ENCODE peak calls at places on chromosomes 3 and 15, in six cellular contexts. O is activated T-cell treated with anti-CD3 and anti-CD28 coated beads, Interleukin-2, amount 50 U/mL, for 1 hour; U is ovary; A is tibial nerve; R is T follicular helper cell; Q is stimulated activated CD8-positive, alpha-beta memory T cell treated with anti-CD3 and anti-CD28 coated beads, Interleukin-7, amount 100 ng/mL, for 1 hour. T is an unnamed sample.

GRCh38 chr3:43559961-43560360 is 61.9 kb downstream of the ANO10 start:
- DNase-seq in Q (no peak), R (no peak), O (no peak), A (no peak), U (no peak), T (no peak)

GRCh38 chr3:149555941-149556340 is 81.4 kb downstream of the TM4SF4 start:
- DNase-seq in A (no peak), O (no peak), Q (no peak), U (no peak), R (no peak), T (peak; percentile 55)

GRCh38 chr15:25740438-25741252 is 122.5 kb downstream of the ATP10A start:
- DNase-seq in R (no peak), A (no peak), U (no peak), O (no peak), Q (no peak), T (no peak)

GRCh38 chr3:135982404-135982761 is 16.9 kb downstream of the PPP2R3A start:
- DNase-seq in R (no peak), O (no peak), U (no peak), A (no peak), Q (no peak), T (peak; percentile 54)

GRCh38 chr3:125039041-125039896 is 16.5 kb downstream of the HEG1 start:
- DNase-seq in R (no peak), Q (no peak), O (no peak), U (no peak), A (no peak), T (no peak)

GRCh38 chr3:109643590-109643989 is 306.2 kb upstream of the DPPA4 start:
- DNase-seq in R (no peak), A (no peak), Q (no peak), O (no peak), U (no peak), T (peak; percentile 40)

GRCh38 chr3:18351823-18352744 is 73.1 kb downstream of the SATB1 start:
- DNase-seq in R (no peak), O (no peak), U (no peak), Q (no peak), A (no peak), T (no peak)

GRCh38 chr3:190183121-190183520 is 62.4 kb upstream of the P3H2 start:
- DNase-seq in U (no peak), O (no peak), Q (no peak), A (no peak), R (no peak), T (peak; percentile 92)

GRCh38 chr15:95017950-95018349 is 786.6 kb downstream of the MCTP2 start:
- DNase-seq in Q (no peak), A (peak; percentile 31), U (peak; percentile 37), O (no peak), R (no peak), T (no peak)

GRCh38 chr3:141940204-141940776 is 63.8 kb downstream of the ATP1B3 start:
- DNase-seq in R (no peak), A (no peak), U (no peak), Q (no peak), O (no peak), T (peak; percentile 90)

GRCh38 chr15:68431792-68432401 is at the start of gene ITGA11:
- DNase-seq in U (peak; percentile 61), A (peak; percentile 53), Q (no peak), O (no peak), R (no peak), T (peak; percentile 30)

GRCh38 chr3:119338749-119339148 is 44.6 kb downstream of the ARHGAP31 start:
- DNase-seq in A (no peak), Q (no peak), R (no peak), U (no peak), O (no peak), T (no peak)

GRCh38 chr3:171842864-171843511 is at the start of gene TMEM212:
- DNase-seq in R (no peak), O (no peak), Q (no peak), U (no peak), A (no peak), T (no peak)

GRCh38 chr3:191774485-191774884 is 313.5 kb downstream of the PYDC2 start:
- DNase-seq in O (no peak), A (no peak), R (no peak), U (no peak), Q (no peak), T (peak; percentile 3)

GRCh38 chr3:147649475-147649874 is 240.3 kb downstream of the ZIC1 start:
- DNase-seq in A (no peak), R (no peak), O (no peak), Q (no peak), U (no peak), T (no peak)

GRCh38 chr3:10411598-10412332 is 90.9 kb upstream of the SEC13 start:
- DNase-seq in O (no peak), Q (no peak), R (no peak), U (no peak), A (no peak), T (no peak)

GRCh38 chr15:100966997-100967396 is 47.8 kb downstream of the LRRK1 start:
- DNase-seq in R (no peak), O (no peak), U (no peak), A (no peak), Q (no peak), T (no peak)

GRCh38 chr3:156818890-156819289 is 7.3 kb upstream of the LEKR1 start:
- DNase-seq in O (no peak), U (no peak), A (no peak), R (no peak), Q (no peak), T (peak; percentile 82)

GRCh38 chr3:146882206-146882605 is 277.1 kb upstream of the PLSCR5 start:
- DNase-seq in A (no peak), U (no peak), O (no peak), R (no peak), Q (no peak), T (no peak)

GRCh38 chr15:67084561-67084960 is 19.2 kb downstream of the SMAD3 start:
- DNase-seq in R (no peak), O (no peak), Q (no peak), A (no peak), U (no peak), T (no peak)

GRCh38 chr3:139450155-139450554 is 26.2 kb downstream of the RBP2 start:
- DNase-seq in Q (no peak), O (no peak), R (no peak), A (no peak), U (no peak), T (no peak)

GRCh38 chr3:156619376-156619775 is 55.0 kb upstream of the TIPARP start:
- DNase-seq in O (no peak), R (no peak), Q (no peak), U (no peak), A (no peak), T (no peak)

GRCh38 chr3:188178293-188178950 is 24.5 kb downstream of the LPP start:
- DNase-seq in Q (no peak), U (no peak), O (no peak), R (no peak), A (no peak), T (no peak)

GRCh38 chr3:43366466-43366865 is 80.1 kb downstream of the SNRK start:
- DNase-seq in O (no peak), R (no peak), A (no peak), Q (no peak), U (no peak), T (peak; percentile 34)

GRCh38 chr3:175107231-175107630 is 248.1 kb downstream of the NAALADL2 start:
- DNase-seq in O (no peak), A (no peak), R (no peak), U (no peak), Q (no peak), T (no peak)

GRCh38 chr3:8223766-8224165 is 277.9 kb upstream of the LMCD1 start:
- DNase-seq in O (no peak), A (no peak), Q (no peak), R (no peak), U (no peak), T (peak; percentile 48)

GRCh38 chr15:33913459-33913858 is 54.8 kb upstream of the CHRM5 start:
- DNase-seq in U (no peak), O (no peak), Q (no peak), R (no peak), A (no peak), T (no peak)

GRCh38 chr15:98668566-98669308 is 20.4 kb downstream of the IGF1R start:
- DNase-seq in O (peak; percentile 34), Q (no peak), R (peak; percentile 3), U (no peak), A (no peak), T (peak; percentile 77)

GRCh38 chr3:37905987-37906674 is 44.5 kb downstream of the CTDSPL start:
- DNase-seq in U (no peak), A (no peak), R (no peak), O (no peak), Q (no peak), T (peak; percentile 67)

GRCh38 chr15:31260646-31261265 is 65.9 kb upstream of the KLF13 start:
- DNase-seq in R (no peak), Q (no peak), U (no peak), O (peak; percentile 8), A (no peak), T (no peak)

GRCh38 chr3:49607105-49607591 is 52.9 kb downstream of the BSN start:
- DNase-seq in Q (no peak), U (no peak), O (no peak), R (no peak), A (no peak), T (no peak)

GRCh38 chr3:168427830-168428471 is 332.2 kb upstream of the GOLIM4 start:
- DNase-seq in A (no peak), O (no peak), U (no peak), Q (no peak), R (no peak), T (no peak)